ENCODE peak calls at places on chromosomes 12 and 14, in four cellular contexts. R is CD4-positive, alpha-beta T cell; A is amniotic stem cell; F is stimulated activated CD8-positive, alpha-beta memory T cell treated with anti-CD3 and anti-CD28 coated beads, Interleukin-4, amount 100 ng/mL, for 24 hours. C is an unnamed sample.

GRCh38 chr12:12323606-12324005 is 26.4 kb downstream of the MANSC1 start:
- DNase-seq in R (no peak), A (no peak), F (no peak), C (no peak)

GRCh38 chr14:49926803-49927202 is 33.9 kb downstream of the ARF6 start:
- DNase-seq in R (no peak), A (no peak), F (no peak), C (no peak)

GRCh38 chr14:100610511-100611217 is 23.4 kb upstream of the BEGAIN start:
- DNase-seq in R (peak), A (no peak), F (no peak), C (no peak)

GRCh38 chr14:101024686-101025085 is 121.2 kb upstream of the RTL1 start:
- DNase-seq in R (peak), A (no peak), F (no peak), C (no peak)

GRCh38 chr12:52148541-52149181 is 43.2 kb downstream of the KRT80 start:
- DNase-seq in R (no peak), A (no peak), F (no peak), C (no peak)

GRCh38 chr14:56125772-56126411 is 7.7 kb downstream of the PELI2 start:
- DNase-seq in R (no peak), A (no peak), F (no peak), C (no peak)

GRCh38 chr12:26630546-26631027 is 202.4 kb downstream of the ITPR2 start:
- DNase-seq in R (no peak), A (peak), F (no peak), C (no peak)

GRCh38 chr12:74393265-74393664 is 144.4 kb upstream of the ATXN7L3B start:
- DNase-seq in R (no peak), A (no peak), F (no peak), C (no peak)

GRCh38 chr12:115210533-115211252 is 526.7 kb upstream of the TBX3 start:
- DNase-seq in R (no peak), A (no peak), F (no peak), C (no peak)

GRCh38 chr14:24299255-24300191 is at the start of the genes DHRS1 and NOP9:
- DNase-seq in R (peak), A (peak), F (peak), C (peak)

GRCh38 chr14:68599896-68600620 is 192.8 kb downstream of the ZFP36L1 start:
- DNase-seq in R (no peak), A (no peak), F (no peak), C (no peak)